ENCODE peak calls at places on chromosomes 13 and 19, in four cellular contexts. One of them, this sample, is unnamed.

GRCh38 chr19:52191374-52191773 is 1.5 kb downstream of the PPP2R1A start:
- DNase-seq in NCI-H748 treated with DMSO at 0.1 percent for 48 hours: no peak
- DNase-seq in NCI-H2171: no peak
- DNase-seq in anterior cingulate cortex: no peak
- DNase-seq in this sample: no peak

GRCh38 chr19:10227215-10227971 is 3.7 kb downstream of the S1PR2 start:
- DNase-seq in NCI-H748 treated with DMSO at 0.1 percent for 48 hours: no peak
- DNase-seq in NCI-H2171: no peak
- DNase-seq in anterior cingulate cortex: peak; percentile 65
- DNase-seq in this sample: no peak

GRCh38 chr19:17762505-17763229 is 11.4 kb downstream of the FCHO1 start:
- DNase-seq in NCI-H748 treated with DMSO at 0.1 percent for 48 hours: peak; percentile 55
- DNase-seq in NCI-H2171: no peak
- DNase-seq in anterior cingulate cortex: no peak
- DNase-seq in this sample: peak; percentile 32

GRCh38 chr13:45882626-45883025 is 31.1 kb upstream of the SIAH3 start:
- DNase-seq in NCI-H748 treated with DMSO at 0.1 percent for 48 hours: no peak
- DNase-seq in NCI-H2171: no peak
- DNase-seq in anterior cingulate cortex: no peak
- DNase-seq in this sample: no peak

GRCh38 chr19:9934132-9934950 is 2.0 kb downstream of the OLFM2 start:
- DNase-seq in NCI-H748 treated with DMSO at 0.1 percent for 48 hours: no peak
- DNase-seq in NCI-H2171: peak; percentile 41
- DNase-seq in anterior cingulate cortex: peak; percentile 64
- DNase-seq in this sample: peak; percentile 39

GRCh38 chr19:56973713-56974553 is 133.4 kb upstream of the PEG3 start:
- DNase-seq in NCI-H748 treated with DMSO at 0.1 percent for 48 hours: peak; percentile 30
- DNase-seq in NCI-H2171: no peak
- DNase-seq in anterior cingulate cortex: no peak
- DNase-seq in this sample: peak; percentile 99

GRCh38 chr13:90015565-90016507 is 1331.7 kb upstream of the MIR17HG start:
- DNase-seq in NCI-H748 treated with DMSO at 0.1 percent for 48 hours: no peak
- DNase-seq in NCI-H2171: no peak
- DNase-seq in anterior cingulate cortex: no peak
- DNase-seq in this sample: no peak

GRCh38 chr19:18519962-18520847 is 1.7 kb downstream of the ELL start:
- DNase-seq in NCI-H748 treated with DMSO at 0.1 percent for 48 hours: peak; percentile 1
- DNase-seq in NCI-H2171: peak; percentile 52
- DNase-seq in anterior cingulate cortex: no peak
- DNase-seq in this sample: no peak

GRCh38 chr13:113178070-113178895 is 19.8 kb downstream of the PROZ start:
- DNase-seq in NCI-H748 treated with DMSO at 0.1 percent for 48 hours: no peak
- DNase-seq in NCI-H2171: no peak
- DNase-seq in anterior cingulate cortex: no peak
- DNase-seq in this sample: no peak

GRCh38 chr13:90709329-90709728 is 638.2 kb upstream of the MIR17HG start:
- DNase-seq in NCI-H748 treated with DMSO at 0.1 percent for 48 hours: no peak
- DNase-seq in NCI-H2171: no peak
- DNase-seq in anterior cingulate cortex: no peak
- DNase-seq in this sample: peak; percentile 27

GRCh38 chr13:20814224-20814910 is 40.6 kb upstream of the EEF1AKMT1 start:
- DNase-seq in NCI-H748 treated with DMSO at 0.1 percent for 48 hours: no peak
- DNase-seq in NCI-H2171: no peak
- DNase-seq in anterior cingulate cortex: no peak
- DNase-seq in this sample: peak; percentile 26

GRCh38 chr19:55344444-55344843 is 4.8 kb downstream of the KMT5C start:
- DNase-seq in NCI-H748 treated with DMSO at 0.1 percent for 48 hours: no peak
- DNase-seq in NCI-H2171: no peak
- DNase-seq in anterior cingulate cortex: no peak
- DNase-seq in this sample: no peak

GRCh38 chr13:91520952-91521351 is 122.5 kb downstream of the GPC5 start:
- DNase-seq in NCI-H748 treated with DMSO at 0.1 percent for 48 hours: peak; percentile 87
- DNase-seq in NCI-H2171: no peak
- DNase-seq in anterior cingulate cortex: no peak
- DNase-seq in this sample: no peak

GRCh38 chr13:97879646-97880297 is 73.7 kb upstream of the IPO5 start:
- DNase-seq in NCI-H748 treated with DMSO at 0.1 percent for 48 hours: no peak
- DNase-seq in NCI-H2171: no peak
- DNase-seq in anterior cingulate cortex: no peak
- DNase-seq in this sample: no peak

GRCh38 chr13:26821766-26822165 is 61.2 kb upstream of the GPR12 start:
- DNase-seq in NCI-H748 treated with DMSO at 0.1 percent for 48 hours: no peak
- DNase-seq in NCI-H2171: no peak
- DNase-seq in anterior cingulate cortex: no peak
- DNase-seq in this sample: no peak

GRCh38 chr13:76929320-76929719 is 19.0 kb upstream of the ACOD1 start:
- DNase-seq in NCI-H748 treated with DMSO at 0.1 percent for 48 hours: no peak
- DNase-seq in NCI-H2171: no peak
- DNase-seq in anterior cingulate cortex: no peak
- DNase-seq in this sample: no peak

GRCh38 chr13:30738526-30738925 is 3.2 kb downstream of the ALOX5AP start:
- DNase-seq in NCI-H748 treated with DMSO at 0.1 percent for 48 hours: no peak
- DNase-seq in NCI-H2171: no peak
- DNase-seq in anterior cingulate cortex: no peak
- DNase-seq in this sample: no peak

GRCh38 chr19:9362905-9363304 is at the start of gene ZNF177:
- DNase-seq in NCI-H748 treated with DMSO at 0.1 percent for 48 hours: no peak
- DNase-seq in NCI-H2171: peak; percentile 55
- DNase-seq in anterior cingulate cortex: peak; percentile 0
- DNase-seq in this sample: peak; percentile 28

GRCh38 chr19:18520848-18521691 is 800 bp downstream of the ELL start:
- DNase-seq in NCI-H748 treated with DMSO at 0.1 percent for 48 hours: no peak
- DNase-seq in NCI-H2171: no peak
- DNase-seq in anterior cingulate cortex: no peak
- DNase-seq in this sample: no peak

GRCh38 chr13:99272481-99272880 is 14.3 kb upstream of the GPR18 start:
- DNase-seq in NCI-H748 treated with DMSO at 0.1 percent for 48 hours: no peak
- DNase-seq in NCI-H2171: no peak
- DNase-seq in anterior cingulate cortex: no peak
- DNase-seq in this sample: no peak

GRCh38 chr13:112793545-112794445 is 104.0 kb downstream of the ATP11A start:
- DNase-seq in NCI-H748 treated with DMSO at 0.1 percent for 48 hours: no peak
- DNase-seq in NCI-H2171: no peak
- DNase-seq in anterior cingulate cortex: no peak
- DNase-seq in this sample: no peak

GRCh38 chr19:35049456-35049855 is 7.9 kb downstream of the HPN start:
- DNase-seq in NCI-H748 treated with DMSO at 0.1 percent for 48 hours: no peak
- DNase-seq in NCI-H2171: no peak
- DNase-seq in anterior cingulate cortex: no peak
- DNase-seq in this sample: no peak

GRCh38 chr13:19606152-19606551 is 27.3 kb upstream of the MPHOSPH8 start:
- DNase-seq in NCI-H748 treated with DMSO at 0.1 percent for 48 hours: no peak
- DNase-seq in NCI-H2171: no peak
- DNase-seq in anterior cingulate cortex: no peak
- DNase-seq in this sample: no peak

GRCh38 chr19:13036366-13036976 is 41.2 kb downstream of the NFIX start:
- DNase-seq in NCI-H748 treated with DMSO at 0.1 percent for 48 hours: peak; percentile 49
- DNase-seq in NCI-H2171: peak; percentile 67
- DNase-seq in anterior cingulate cortex: no peak
- DNase-seq in this sample: no peak

GRCh38 chr19:17328517-17329060 is 6.1 kb downstream of the ANO8 start:
- DNase-seq in NCI-H748 treated with DMSO at 0.1 percent for 48 hours: no peak
- DNase-seq in NCI-H2171: no peak
- DNase-seq in anterior cingulate cortex: no peak
- DNase-seq in this sample: no peak

GRCh38 chr13:86324191-86324590 is 525.0 kb upstream of the SLITRK6 start:
- DNase-seq in NCI-H748 treated with DMSO at 0.1 percent for 48 hours: no peak
- DNase-seq in NCI-H2171: no peak
- DNase-seq in anterior cingulate cortex: no peak
- DNase-seq in this sample: no peak

GRCh38 chr13:106917024-106917491 is 349.1 kb upstream of the ARGLU1 start:
- DNase-seq in NCI-H748 treated with DMSO at 0.1 percent for 48 hours: no peak
- DNase-seq in NCI-H2171: no peak
- DNase-seq in anterior cingulate cortex: no peak
- DNase-seq in this sample: no peak